ENCODE peak calls at places on chromosomes 12 and 14, in nine cellular contexts. One of them, this sample, is unnamed.

GRCh38 chr12:95970905-95971304 is 25.2 kb downstream of the HAL start:
- DNase-seq in SK-N-SH: no peak
- DNase-seq in A549: no peak
- DNase-seq in lower lobe of right lung: no peak
- DNase-seq in neural progenitor cell: peak
- DNase-seq in cardiac muscle cell: no peak
- DNase-seq in right atrium auricular region: no peak
- DNase-seq in left ventricle myocardium inferior: no peak
- DNase-seq in MM.1S: no peak
- DNase-seq in this sample: no peak

GRCh38 chr14:69087061-69087461 is 65.9 kb downstream of the DCAF5 start:
- DNase-seq in right atrium auricular region: no peak
- DNase-seq in neural progenitor cell: no peak
- DNase-seq in lower lobe of right lung: no peak
- DNase-seq in SK-N-SH: no peak
- DNase-seq in left ventricle myocardium inferior: no peak
- DNase-seq in A549: no peak
- DNase-seq in MM.1S: no peak
- DNase-seq in cardiac muscle cell: no peak
- DNase-seq in this sample: no peak

GRCh38 chr14:24456980-24457379 is 14.4 kb upstream of the SDR39U1 start:
- DNase-seq in right atrium auricular region: no peak
- DNase-seq in cardiac muscle cell: no peak
- DNase-seq in MM.1S: no peak
- DNase-seq in A549: no peak
- DNase-seq in lower lobe of right lung: no peak
- DNase-seq in neural progenitor cell: no peak
- DNase-seq in left ventricle myocardium inferior: no peak
- DNase-seq in SK-N-SH: no peak
- DNase-seq in this sample: no peak

GRCh38 chr12:66799548-66799947 is 120.7 kb upstream of the GRIP1 start:
- DNase-seq in right atrium auricular region: no peak
- DNase-seq in cardiac muscle cell: no peak
- DNase-seq in A549: no peak
- DNase-seq in lower lobe of right lung: no peak
- DNase-seq in left ventricle myocardium inferior: no peak
- DNase-seq in MM.1S: no peak
- DNase-seq in neural progenitor cell: no peak
- DNase-seq in SK-N-SH: no peak
- DNase-seq in this sample: no peak

GRCh38 chr14:31968107-31968810 is 108.8 kb upstream of the ARHGAP5 start:
- DNase-seq in lower lobe of right lung: no peak
- DNase-seq in right atrium auricular region: no peak
- DNase-seq in cardiac muscle cell: no peak
- DNase-seq in neural progenitor cell: no peak
- DNase-seq in left ventricle myocardium inferior: no peak
- DNase-seq in MM.1S: no peak
- DNase-seq in A549: no peak
- DNase-seq in SK-N-SH: no peak
- DNase-seq in this sample: no peak

GRCh38 chr14:53306267-53306721 is 153.2 kb upstream of the DDHD1 start:
- DNase-seq in A549: peak
- DNase-seq in cardiac muscle cell: peak
- DNase-seq in right atrium auricular region: no peak
- DNase-seq in MM.1S: peak
- DNase-seq in SK-N-SH: peak
- DNase-seq in left ventricle myocardium inferior: peak
- DNase-seq in neural progenitor cell: peak
- DNase-seq in lower lobe of right lung: no peak
- DNase-seq in this sample: peak

GRCh38 chr14:72023128-72024042 is 91.2 kb downstream of the RGS6 start:
- DNase-seq in lower lobe of right lung: no peak
- DNase-seq in cardiac muscle cell: no peak
- DNase-seq in SK-N-SH: no peak
- DNase-seq in left ventricle myocardium inferior: no peak
- DNase-seq in right atrium auricular region: no peak
- DNase-seq in neural progenitor cell: no peak
- DNase-seq in MM.1S: no peak
- DNase-seq in A549: no peak
- DNase-seq in this sample: no peak

GRCh38 chr14:55850803-55851202 is 267.4 kb upstream of the PELI2 start:
- DNase-seq in SK-N-SH: no peak
- DNase-seq in MM.1S: no peak
- DNase-seq in lower lobe of right lung: no peak
- DNase-seq in neural progenitor cell: no peak
- DNase-seq in A549: peak
- DNase-seq in cardiac muscle cell: no peak
- DNase-seq in right atrium auricular region: no peak
- DNase-seq in left ventricle myocardium inferior: no peak
- DNase-seq in this sample: no peak

GRCh38 chr12:47222960-47223847 is 143.4 kb upstream of the AMIGO2 start:
- DNase-seq in cardiac muscle cell: no peak
- DNase-seq in left ventricle myocardium inferior: no peak
- DNase-seq in MM.1S: no peak
- DNase-seq in lower lobe of right lung: no peak
- DNase-seq in A549: no peak
- DNase-seq in SK-N-SH: no peak
- DNase-seq in neural progenitor cell: peak
- DNase-seq in right atrium auricular region: no peak
- DNase-seq in this sample: no peak

GRCh38 chr12:45966486-45966885 is 23.9 kb downstream of the SCAF11 start:
- DNase-seq in lower lobe of right lung: no peak
- DNase-seq in left ventricle myocardium inferior: no peak
- DNase-seq in neural progenitor cell: no peak
- DNase-seq in right atrium auricular region: no peak
- DNase-seq in cardiac muscle cell: peak
- DNase-seq in A549: peak
- DNase-seq in MM.1S: no peak
- DNase-seq in SK-N-SH: no peak
- DNase-seq in this sample: no peak

GRCh38 chr12:66132408-66132807 is 1.9 kb upstream of the LLPH start:
- DNase-seq in neural progenitor cell: no peak
- DNase-seq in cardiac muscle cell: peak
- DNase-seq in SK-N-SH: no peak
- DNase-seq in MM.1S: no peak
- DNase-seq in lower lobe of right lung: no peak
- DNase-seq in left ventricle myocardium inferior: no peak
- DNase-seq in A549: no peak
- DNase-seq in right atrium auricular region: no peak
- DNase-seq in this sample: no peak

GRCh38 chr12:131830335-131831020 is 2.3 kb downstream of the MMP17 start:
- DNase-seq in MM.1S: peak
- DNase-seq in left ventricle myocardium inferior: peak
- DNase-seq in A549: peak
- DNase-seq in cardiac muscle cell: peak
- DNase-seq in right atrium auricular region: no peak
- DNase-seq in neural progenitor cell: peak
- DNase-seq in SK-N-SH: peak
- DNase-seq in lower lobe of right lung: peak
- DNase-seq in this sample: peak

GRCh38 chr12:32671930-32672785 is 6.9 kb upstream of the DNM1L start:
- DNase-seq in SK-N-SH: peak
- DNase-seq in MM.1S: peak
- DNase-seq in cardiac muscle cell: peak
- DNase-seq in right atrium auricular region: no peak
- DNase-seq in neural progenitor cell: peak
- DNase-seq in left ventricle myocardium inferior: no peak
- DNase-seq in A549: peak
- DNase-seq in lower lobe of right lung: no peak
- DNase-seq in this sample: peak

GRCh38 chr14:102236026-102236425 is 68.9 kb downstream of the MOK start:
- DNase-seq in right atrium auricular region: no peak
- DNase-seq in lower lobe of right lung: no peak
- DNase-seq in neural progenitor cell: no peak
- DNase-seq in A549: no peak
- DNase-seq in left ventricle myocardium inferior: no peak
- DNase-seq in SK-N-SH: no peak
- DNase-seq in cardiac muscle cell: no peak
- DNase-seq in MM.1S: no peak
- DNase-seq in this sample: no peak

GRCh38 chr12:41190360-41190759 is 2.2 kb downstream of the PDZRN4 start:
- DNase-seq in lower lobe of right lung: no peak
- DNase-seq in left ventricle myocardium inferior: no peak
- DNase-seq in right atrium auricular region: no peak
- DNase-seq in neural progenitor cell: peak
- DNase-seq in A549: peak
- DNase-seq in MM.1S: no peak
- DNase-seq in cardiac muscle cell: peak
- DNase-seq in SK-N-SH: peak
- DNase-seq in this sample: peak

GRCh38 chr12:41185946-41186345 is 2.2 kb upstream of the PDZRN4 start:
- DNase-seq in MM.1S: no peak
- DNase-seq in SK-N-SH: no peak
- DNase-seq in lower lobe of right lung: no peak
- DNase-seq in right atrium auricular region: no peak
- DNase-seq in neural progenitor cell: no peak
- DNase-seq in cardiac muscle cell: no peak
- DNase-seq in left ventricle myocardium inferior: no peak
- DNase-seq in A549: no peak
- DNase-seq in this sample: no peak

GRCh38 chr12:41188058-41188840 is at the start of gene PDZRN4:
- DNase-seq in MM.1S: no peak
- DNase-seq in right atrium auricular region: peak
- DNase-seq in lower lobe of right lung: peak
- DNase-seq in cardiac muscle cell: peak
- DNase-seq in neural progenitor cell: peak
- DNase-seq in left ventricle myocardium inferior: no peak
- DNase-seq in A549: no peak
- DNase-seq in SK-N-SH: peak
- DNase-seq in this sample: peak

GRCh38 chr12:41188841-41189394 is 798 bp downstream of the PDZRN4 start:
- DNase-seq in left ventricle myocardium inferior: no peak
- DNase-seq in SK-N-SH: no peak
- DNase-seq in cardiac muscle cell: no peak
- DNase-seq in neural progenitor cell: no peak
- DNase-seq in lower lobe of right lung: no peak
- DNase-seq in A549: no peak
- DNase-seq in right atrium auricular region: no peak
- DNase-seq in MM.1S: no peak
- DNase-seq in this sample: no peak

GRCh38 chr12:41189395-41190251 is 1.5 kb downstream of the PDZRN4 start:
- DNase-seq in right atrium auricular region: no peak
- DNase-seq in A549: no peak
- DNase-seq in cardiac muscle cell: peak
- DNase-seq in MM.1S: no peak
- DNase-seq in SK-N-SH: peak
- DNase-seq in neural progenitor cell: peak
- DNase-seq in lower lobe of right lung: no peak
- DNase-seq in left ventricle myocardium inferior: no peak
- DNase-seq in this sample: no peak
- H3K4me3 ChIP-seq in right atrium auricular region: peak
- H3K4me3 ChIP-seq in A549: peak
- H3K4me3 ChIP-seq in cardiac muscle cell: peak
- H3K4me3 ChIP-seq in MM.1S: peak
- H3K4me3 ChIP-seq in SK-N-SH: no peak
- H3K4me3 ChIP-seq in neural progenitor cell: peak
- H3K4me3 ChIP-seq in lower lobe of right lung: peak
- H3K4me3 ChIP-seq in left ventricle myocardium inferior: peak
- H3K4me3 ChIP-seq in this sample: peak

GRCh38 chr14:99615497-99616245 is 11.7 kb upstream of the CCDC85C start:
- DNase-seq in SK-N-SH: no peak
- DNase-seq in left ventricle myocardium inferior: no peak
- DNase-seq in cardiac muscle cell: no peak
- DNase-seq in MM.1S: no peak
- DNase-seq in neural progenitor cell: no peak
- DNase-seq in right atrium auricular region: no peak
- DNase-seq in lower lobe of right lung: no peak
- DNase-seq in A549: no peak
- DNase-seq in this sample: no peak

GRCh38 chr14:99612737-99613330 is 8.8 kb upstream of the CCDC85C start:
- DNase-seq in SK-N-SH: no peak
- DNase-seq in right atrium auricular region: no peak
- DNase-seq in lower lobe of right lung: no peak
- DNase-seq in cardiac muscle cell: no peak
- DNase-seq in left ventricle myocardium inferior: no peak
- DNase-seq in neural progenitor cell: no peak
- DNase-seq in A549: no peak
- DNase-seq in MM.1S: no peak
- DNase-seq in this sample: no peak

GRCh38 chr14:99611639-99612038 is 7.6 kb upstream of the CCDC85C start:
- DNase-seq in right atrium auricular region: no peak
- DNase-seq in left ventricle myocardium inferior: no peak
- DNase-seq in neural progenitor cell: no peak
- DNase-seq in MM.1S: no peak
- DNase-seq in lower lobe of right lung: no peak
- DNase-seq in SK-N-SH: no peak
- DNase-seq in A549: no peak
- DNase-seq in cardiac muscle cell: no peak
- DNase-seq in this sample: no peak

GRCh38 chr14:99609245-99610117 is 5.5 kb upstream of the CCDC85C start:
- DNase-seq in neural progenitor cell: no peak
- DNase-seq in left ventricle myocardium inferior: no peak
- DNase-seq in right atrium auricular region: no peak
- DNase-seq in SK-N-SH: no peak
- DNase-seq in MM.1S: no peak
- DNase-seq in lower lobe of right lung: no peak
- DNase-seq in A549: peak
- DNase-seq in cardiac muscle cell: peak
- DNase-seq in this sample: peak

GRCh38 chr14:99612065-99612736 is 8.2 kb upstream of the CCDC85C start:
- DNase-seq in lower lobe of right lung: no peak
- DNase-seq in neural progenitor cell: no peak
- DNase-seq in cardiac muscle cell: no peak
- DNase-seq in MM.1S: no peak
- DNase-seq in left ventricle myocardium inferior: no peak
- DNase-seq in A549: no peak
- DNase-seq in SK-N-SH: no peak
- DNase-seq in right atrium auricular region: no peak
- DNase-seq in this sample: peak
- H3K27ac ChIP-seq in lower lobe of right lung: no peak
- H3K27ac ChIP-seq in neural progenitor cell: no peak
- H3K27ac ChIP-seq in cardiac muscle cell: no peak
- H3K27ac ChIP-seq in MM.1S: no peak
- H3K27ac ChIP-seq in left ventricle myocardium inferior: no peak
- H3K27ac ChIP-seq in A549: no peak
- H3K27ac ChIP-seq in SK-N-SH: no peak
- H3K27ac ChIP-seq in right atrium auricular region: no peak
- H3K27ac ChIP-seq in this sample: peak

DNA sequence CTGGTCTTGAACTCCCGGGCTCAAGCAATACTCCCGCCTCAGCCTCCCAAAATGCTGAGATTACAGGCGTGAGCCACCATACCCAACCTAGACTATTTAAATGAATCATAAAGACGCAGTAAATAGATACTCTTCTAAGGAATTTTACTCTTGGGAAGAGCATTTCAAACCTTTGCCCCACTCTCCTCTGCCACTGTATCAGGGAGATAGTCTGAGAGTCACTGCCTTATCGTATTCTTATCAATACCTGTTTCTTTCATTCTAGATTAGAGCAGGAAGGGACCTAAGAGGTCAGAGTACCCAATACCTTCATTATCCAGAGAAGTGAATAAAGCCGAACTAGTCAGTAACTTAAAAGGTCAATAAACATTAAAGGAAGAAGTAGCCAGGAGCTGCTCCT is 15.8 kb downstream of the GXYLT1 start:
- DNase-seq in cardiac muscle cell: no peak
- DNase-seq in neural progenitor cell: no peak
- DNase-seq in A549: no peak
- DNase-seq in SK-N-SH: no peak
- DNase-seq in MM.1S: no peak
- DNase-seq in lower lobe of right lung: no peak
- DNase-seq in right atrium auricular region: no peak
- DNase-seq in left ventricle myocardium inferior: no peak
- DNase-seq in this sample: no peak
- TF ChIP-seq CTCF in cardiac muscle cell: no peak
- TF ChIP-seq CTCF in neural progenitor cell: no peak
- TF ChIP-seq CTCF in A549: no peak
- TF ChIP-seq CTCF in SK-N-SH: no peak
- TF ChIP-seq CTCF in MM.1S: no peak
- TF ChIP-seq CTCF in lower lobe of right lung: no peak
- TF ChIP-seq CTCF in right atrium auricular region: no peak
- TF ChIP-seq CTCF in left ventricle myocardium inferior: no peak
- TF ChIP-seq CTCF in this sample: no peak

GRCh38 chr12:104975621-104976343 is 10.3 kb upstream of the NOPCHAP1 start:
- DNase-seq in SK-N-SH: no peak
- DNase-seq in A549: no peak
- DNase-seq in lower lobe of right lung: no peak
- DNase-seq in neural progenitor cell: no peak
- DNase-seq in right atrium auricular region: no peak
- DNase-seq in MM.1S: no peak
- DNase-seq in cardiac muscle cell: no peak
- DNase-seq in left ventricle myocardium inferior: no peak
- DNase-seq in this sample: no peak
- H3K4me3 ChIP-seq in SK-N-SH: no peak
- H3K4me3 ChIP-seq in A549: no peak
- H3K4me3 ChIP-seq in lower lobe of right lung: no peak
- H3K4me3 ChIP-seq in neural progenitor cell: no peak
- H3K4me3 ChIP-seq in right atrium auricular region: no peak
- H3K4me3 ChIP-seq in MM.1S: no peak
- H3K4me3 ChIP-seq in cardiac muscle cell: no peak
- H3K4me3 ChIP-seq in left ventricle myocardium inferior: no peak
- H3K4me3 ChIP-seq in this sample: no peak

This sample was measured in WERI-Rb-1.